ENCODE peak calls at places on chromosomes 3 and 15, in four cellular contexts. Y, L, K and C are unnamed samples.

GRCh38 chr3:72161870-72162617 is 377.1 kb upstream of the PROK2 start:
- DNase-seq in Y (peak; percentile 51), L (no peak), K (peak; percentile 20), C (peak; percentile 94)

GRCh38 chr3:144369151-144369879 is 397.7 kb downstream of the DIPK2A start:
- DNase-seq in Y (no peak), L (no peak), K (no peak), C (no peak)

GRCh38 chr3:45426161-45426560 is 37.8 kb downstream of the LARS2 start:
- DNase-seq in Y (no peak), L (peak; percentile 88), K (peak; percentile 10), C (no peak)

GRCh38 chr3:197883541-197883940 is 66.4 kb upstream of the RPL35A start:
- DNase-seq in Y (no peak), L (no peak), K (no peak), C (no peak)

GRCh38 chr3:40524571-40525285 is at the start of gene ZNF621:
- DNase-seq in Y (peak; percentile 79), L (peak; percentile 91), K (peak; percentile 93), C (peak; percentile 88)

GRCh38 chr3:71103430-71103881 is 480.1 kb downstream of the FOXP1 start:
- DNase-seq in Y (peak; percentile 62), L (no peak), K (peak; percentile 43), C (peak; percentile 62)

GRCh38 chr3:134638385-134639020 is 12.3 kb downstream of the KY start:
- DNase-seq in Y (no peak), L (no peak), K (no peak), C (no peak)

GRCh38 chr3:151200586-151200985 is 2.4 kb downstream of the GPR171 start:
- DNase-seq in Y (no peak), L (no peak), K (no peak), C (no peak)

GRCh38 chr3:48465531-48466378 is 19.2 kb downstream of the ATRIP start:
- DNase-seq in Y (peak; percentile 100), L (peak; percentile 99), K (peak; percentile 100), C (peak; percentile 99)
- TF ChIP-seq CTCF in Y (peak; percentile 85), L (peak; percentile 70), K (peak; percentile 97), C (peak; percentile 38)

GRCh38 chr3:82572721-82573120 is 811.3 kb upstream of the GBE1 start:
- DNase-seq in Y (no peak), L (no peak), K (no peak), C (peak; percentile 33)
- TF ChIP-seq CTCF in Y (no peak), L (no peak), K (no peak), C (no peak)

DNA sequence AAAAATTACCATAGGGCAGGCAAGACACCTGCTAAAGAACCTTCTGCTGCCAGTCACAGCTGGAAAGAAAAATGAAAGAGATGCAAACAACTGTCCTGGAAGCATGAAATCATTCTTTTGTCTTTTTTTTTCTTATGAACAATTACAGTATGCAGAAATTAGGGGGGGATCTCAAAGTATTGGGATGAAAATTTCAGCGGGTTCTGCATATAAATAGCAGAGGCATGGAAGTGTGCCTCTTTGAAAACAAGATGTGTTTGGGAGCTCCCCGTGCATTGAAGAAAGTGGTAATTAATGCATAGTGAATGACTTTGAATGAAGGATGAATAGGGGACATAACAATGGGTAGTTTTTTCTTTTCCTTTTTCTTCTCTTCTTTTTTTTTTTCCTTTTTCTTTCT is 431.2 kb downstream of the SOX2 start:
- DNase-seq in Y (no peak), L (peak; percentile 62), K (no peak), C (no peak)
- TF ChIP-seq CTCF in Y (no peak), L (no peak), K (no peak), C (no peak)

GRCh38 chr15:33963831-33964664 is 4.2 kb upstream of the CHRM5 start:
- DNase-seq in Y (peak; percentile 37), L (peak; percentile 75), K (no peak), C (peak; percentile 48)
- TF ChIP-seq CTCF in Y (peak; percentile 64), L (peak; percentile 93), K (peak; percentile 47), C (peak; percentile 73)

GRCh38 chr15:95853350-95853749 is 477.1 kb upstream of the NR2F2 start:
- DNase-seq in Y (peak; percentile 61), L (no peak), K (no peak), C (no peak)

GRCh38 chr15:95848126-95848525 is 482.4 kb upstream of the NR2F2 start:
- DNase-seq in Y (no peak), L (no peak), K (no peak), C (no peak)

GRCh38 chr15:95845862-95846515 is 484.5 kb upstream of the NR2F2 start:
- DNase-seq in Y (peak; percentile 81), L (no peak), K (peak; percentile 10), C (peak; percentile 17)

DNA sequence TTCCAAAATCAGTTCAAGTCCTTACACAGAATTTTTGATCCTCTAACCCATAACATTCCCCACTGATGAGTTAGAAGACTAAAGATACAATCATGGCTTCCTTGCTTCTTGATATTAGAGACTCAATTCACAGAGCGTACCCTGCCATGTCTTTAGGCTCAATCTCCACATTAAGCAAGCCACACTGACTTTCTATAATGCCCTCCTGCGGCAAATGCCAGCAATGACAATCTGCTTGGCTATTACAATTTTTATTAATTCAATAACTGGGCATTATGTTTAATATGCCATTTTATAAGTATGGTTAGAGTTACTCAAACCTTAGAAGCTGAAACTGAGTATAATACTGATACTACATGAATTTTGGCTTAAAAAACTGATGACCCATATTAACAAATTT is 479.7 kb upstream of the NR2F2 start:
- DNase-seq in Y (no peak), L (no peak), K (no peak), C (no peak)
- TF ChIP-seq CTCF in Y (no peak), L (peak; percentile 21), K (no peak), C (no peak)